ENCODE peak calls at places on chromosome 2, in nine cellular contexts. Y, B, X, Z, S, M, R, J and O are unnamed samples.

GRCh38 chr2:162007447-162008040 is 66.5 kb downstream of the DPP4 start:
- DNase-seq in Y (no peak), B (no peak), X (no peak), Z (no peak), S (no peak), M (no peak), R (no peak), J (no peak), O (peak; percentile 46)

GRCh38 chr2:227655454-227655853 is 11.2 kb upstream of the SCYGR5 start:
- DNase-seq in Y (peak; percentile 40), B (peak; percentile 50), X (no peak), Z (peak; percentile 43), S (no peak), M (peak; percentile 8), R (peak; percentile 9), J (no peak), O (peak; percentile 91)

GRCh38 chr2:171154348-171154747 is 6.3 kb downstream of the TLK1 start:
- DNase-seq in Y (no peak), B (no peak), X (no peak), Z (no peak), S (no peak), M (no peak), R (no peak), J (no peak), O (no peak)

GRCh38 chr2:129884221-129884786 is 95.2 kb upstream of the RAB6C start:
- DNase-seq in Y (no peak), B (no peak), X (no peak), Z (no peak), S (no peak), M (no peak), R (no peak), J (no peak), O (no peak)

GRCh38 chr2:166560022-166560421 is 66.0 kb upstream of the SCN7A start:
- DNase-seq in Y (no peak), B (no peak), X (no peak), Z (no peak), S (no peak), M (no peak), R (no peak), J (no peak), O (no peak)

GRCh38 chr2:15682354-15682753 is 90.7 kb downstream of the DDX1 start:
- DNase-seq in Y (no peak), B (no peak), X (no peak), Z (no peak), S (no peak), M (no peak), R (no peak), J (no peak), O (no peak)

GRCh38 chr2:239496700-239497099 is 95.9 kb upstream of the HDAC4 start:
- DNase-seq in Y (no peak), B (no peak), X (no peak), Z (no peak), S (no peak), M (no peak), R (no peak), J (no peak), O (no peak)

GRCh38 chr2:58427572-58428285 is 186.6 kb upstream of the FANCL start:
- DNase-seq in Y (no peak), B (no peak), X (peak; percentile 39), Z (no peak), S (peak; percentile 22), M (no peak), R (peak; percentile 47), J (no peak), O (peak; percentile 16)

GRCh38 chr2:16386431-16386830 is 279.2 kb downstream of the CYRIA start:
- DNase-seq in Y (no peak), B (no peak), X (no peak), Z (no peak), S (no peak), M (no peak), R (no peak), J (peak; percentile 6), O (no peak)

GRCh38 chr2:105617631-105618350 is 126.9 kb upstream of the NCK2 start:
- DNase-seq in Y (no peak), B (no peak), X (no peak), Z (no peak), S (no peak), M (no peak), R (peak; percentile 79), J (no peak), O (no peak)

GRCh38 chr2:144605232-144605631 is 85.3 kb upstream of the ZEB2 start:
- DNase-seq in Y (no peak), B (no peak), X (no peak), Z (no peak), S (no peak), M (no peak), R (no peak), J (no peak), O (no peak)

GRCh38 chr2:238843476-238843875 is 4.4 kb upstream of the TWIST2 start:
- DNase-seq in Y (no peak), B (no peak), X (no peak), Z (no peak), S (no peak), M (no peak), R (no peak), J (no peak), O (no peak)

GRCh38 chr2:15472133-15472532 is 89.0 kb downstream of the NBAS start:
- DNase-seq in Y (no peak), B (no peak), X (no peak), Z (no peak), S (no peak), M (no peak), R (no peak), J (no peak), O (no peak)

GRCh38 chr2:102100371-102101096 is 42.0 kb upstream of the IL1R1 start:
- DNase-seq in Y (peak; percentile 63), B (no peak), X (no peak), Z (no peak), S (no peak), M (no peak), R (no peak), J (no peak), O (peak; percentile 73)

DNA sequence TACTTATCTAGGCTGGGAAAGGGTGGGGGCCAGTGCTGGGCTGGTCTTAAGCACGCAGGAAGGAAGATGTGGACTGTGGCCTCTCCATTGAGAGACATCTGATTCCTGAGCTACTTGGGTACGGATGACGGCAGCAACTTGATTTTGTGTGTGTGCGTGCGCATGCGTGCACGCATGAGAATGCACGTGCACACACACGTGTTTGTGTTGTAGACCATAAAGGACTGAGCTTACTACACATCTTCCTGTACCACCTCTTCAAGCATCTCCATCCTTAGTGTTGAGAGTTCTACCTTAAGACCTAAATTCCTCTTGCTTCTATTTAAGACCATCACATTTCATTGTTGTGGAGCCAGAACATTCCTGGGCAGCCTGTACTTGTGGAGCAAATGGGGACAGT is 9.5 kb downstream of the WNT6 start:
- DNase-seq in Y (no peak), B (no peak), X (no peak), Z (no peak), S (no peak), M (no peak), R (no peak), J (no peak), O (no peak)
- TF ChIP-seq CTCF in Y (no peak), B (no peak), X (no peak), Z (no peak), S (no peak), M (no peak), R (no peak), J (no peak), O (no peak)

DNA sequence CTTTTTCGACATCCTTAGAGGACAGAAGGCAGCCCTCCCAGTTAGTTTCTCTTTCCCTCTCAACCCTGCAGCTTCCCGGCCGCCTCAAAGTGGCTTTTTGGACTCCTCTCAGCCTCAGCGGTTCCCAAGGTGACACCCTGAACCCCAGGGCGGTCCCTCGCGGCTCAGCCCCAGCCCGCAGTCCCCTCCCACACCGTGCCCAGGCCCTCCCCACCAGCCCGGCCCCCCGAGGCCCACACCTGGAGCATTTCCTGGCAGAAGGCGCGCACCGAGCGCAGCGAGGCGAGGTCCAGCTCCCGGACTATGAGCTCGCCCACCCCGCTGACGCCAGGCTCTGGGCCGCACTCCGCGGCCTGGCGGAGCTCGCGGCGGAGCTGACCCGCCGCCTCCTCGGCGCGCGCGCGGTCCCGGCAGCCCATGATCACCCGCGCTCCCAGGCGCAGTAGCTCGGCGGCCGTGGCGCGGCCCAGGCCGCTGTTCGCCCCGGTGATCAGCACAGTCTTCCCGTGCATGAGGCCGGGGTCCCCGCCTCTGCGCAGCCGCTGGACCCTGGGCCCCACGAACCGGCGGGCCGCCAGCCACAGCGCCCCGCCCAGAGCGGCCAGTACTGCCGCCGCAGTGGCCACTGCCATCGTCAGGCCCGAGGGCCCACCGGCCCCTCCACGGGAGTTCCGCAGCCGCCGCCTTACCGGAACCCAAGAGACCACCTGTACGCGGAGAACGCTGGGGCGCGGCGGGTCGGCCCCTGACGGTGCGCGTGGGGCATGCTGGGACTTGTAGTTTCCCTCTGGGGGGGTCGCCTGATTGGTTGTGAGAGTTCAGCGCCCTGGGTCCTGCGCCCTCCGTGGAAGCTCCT is at the start of gene RDH14:
- DNase-seq in Y (peak; percentile 47), B (peak; percentile 78), X (peak; percentile 97), Z (peak; percentile 94), S (peak; percentile 93), M (peak; percentile 69), R (peak; percentile 94), J (peak; percentile 96), O (peak; percentile 95)
- TF ChIP-seq CTCF in Y (no peak), B (no peak), X (peak; percentile 33), Z (no peak), S (no peak), M (no peak), R (no peak), J (no peak), O (no peak)

DNA sequence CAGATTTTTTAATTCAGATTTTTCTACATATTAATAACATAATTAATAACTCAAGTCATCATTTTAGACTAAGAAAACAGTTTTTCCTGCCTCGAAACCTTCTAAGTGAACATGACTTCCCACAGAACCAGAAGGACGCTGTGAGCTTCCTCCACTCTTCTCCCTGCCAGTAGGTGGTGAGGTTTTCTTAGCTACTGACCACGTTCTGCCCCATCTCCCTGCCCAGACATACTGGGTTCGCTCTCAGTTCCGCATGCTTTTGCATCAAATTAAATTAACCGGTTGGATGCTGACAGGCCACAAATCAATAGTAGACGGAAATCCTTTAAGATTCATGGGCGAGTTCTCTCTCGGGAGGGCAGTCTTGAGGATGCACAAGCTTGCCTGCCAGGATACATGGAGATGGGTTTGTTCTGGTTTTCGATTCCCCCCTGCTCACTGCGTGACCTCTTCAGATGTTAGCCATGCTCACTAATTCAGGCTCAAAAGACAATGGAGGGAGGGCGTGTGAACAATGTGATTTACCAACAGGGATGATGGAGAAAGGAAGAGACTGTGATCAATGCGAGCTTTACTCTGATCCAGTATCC is 375.9 kb downstream of the EIPR1 start:
- DNase-seq in Y (no peak), B (no peak), X (no peak), Z (no peak), S (no peak), M (no peak), R (peak; percentile 7), J (no peak), O (peak; percentile 0)
- TF ChIP-seq CTCF in Y (no peak), B (no peak), X (no peak), Z (no peak), S (no peak), M (no peak), R (no peak), J (peak; percentile 54), O (no peak)

DNA sequence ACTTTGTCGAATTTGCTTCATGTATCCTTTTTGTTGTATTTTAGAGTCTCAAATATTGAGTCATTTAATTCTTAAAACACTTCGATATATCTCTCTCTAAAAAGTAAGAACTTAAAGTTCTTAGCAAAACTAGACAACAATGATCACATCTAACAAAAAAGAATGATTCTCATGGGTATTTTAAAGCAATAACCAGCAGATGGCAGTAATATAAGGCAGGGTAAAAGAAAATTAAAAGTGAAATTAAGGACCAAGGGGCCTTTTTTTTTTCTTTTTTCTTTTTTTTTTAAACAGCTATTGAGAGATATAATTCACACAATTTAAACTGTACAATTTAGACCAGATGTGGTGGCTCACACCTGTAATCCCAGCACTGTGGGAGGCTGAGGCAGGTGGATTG is 9.9 kb upstream of the AOX1 start:
- DNase-seq in Y (no peak), B (no peak), X (no peak), Z (no peak), S (peak; percentile 31), M (no peak), R (no peak), J (no peak), O (peak; percentile 52)
- TF ChIP-seq CTCF in Y (peak; percentile 3), B (peak; percentile 46), X (no peak), Z (no peak), S (no peak), M (peak; percentile 57), R (no peak), J (peak; percentile 41), O (peak; percentile 38)